ENCODE peak calls at places on chromosomes 5 and 9, in eight cellular contexts. W, V, L, Y, O, M, R and K are unnamed samples.

GRCh38 chr5:61467766-61468482 is 135.9 kb downstream of the ZSWIM6 start:
- DNase-seq in V (no peak), M (peak; percentile 62), W (peak; percentile 43), O (no peak), Y (no peak), R (peak; percentile 66), L (peak; percentile 6), K (no peak)

GRCh38 chr5:138282918-138283742 is 8.7 kb upstream of the GFRA3 start:
- DNase-seq in Y (no peak), V (peak; percentile 74), L (peak; percentile 58), W (peak; percentile 83), O (no peak), R (peak; percentile 67), M (peak; percentile 58), K (peak; percentile 63)

GRCh38 chr5:105587963-105588662 is 2025.5 kb upstream of the NUDT12 start:
- DNase-seq in Y (no peak), L (no peak), O (no peak), W (no peak), M (no peak), V (no peak), R (no peak), K (no peak)

GRCh38 chr9:135087489-135087791 is at the start of gene OLFM1:
- DNase-seq in Y (no peak), R (peak; percentile 46), V (peak; percentile 94), O (no peak), M (peak; percentile 63), W (peak; percentile 74), L (peak; percentile 24), K (peak; percentile 83)

GRCh38 chr9:111992523-111992922 is 95.9 kb downstream of the UGCG start:
- DNase-seq in W (peak; percentile 52), M (peak; percentile 42), O (peak; percentile 56), L (peak; percentile 45), R (peak; percentile 82), V (no peak), Y (no peak), K (no peak)

GRCh38 chr9:75892168-75892901 is 1.9 kb downstream of the PCSK5 start:
- DNase-seq in L (no peak), O (no peak), M (no peak), V (peak; percentile 14), Y (peak; percentile 1), W (peak; percentile 36), R (no peak), K (peak; percentile 24)

GRCh38 chr9:4921449-4921848 is 63.6 kb upstream of the JAK2 start:
- DNase-seq in Y (no peak), R (no peak), O (no peak), M (no peak), W (no peak), V (no peak), L (no peak), K (no peak)

GRCh38 chr9:122347348-122348287 is 23.2 kb upstream of the PTGS1 start:
- DNase-seq in Y (no peak), R (no peak), M (peak; percentile 33), O (no peak), W (peak; percentile 60), V (no peak), L (peak; percentile 7), K (no peak)

GRCh38 chr9:137892424-137893191 is 15.0 kb downstream of the CACNA1B start:
- DNase-seq in O (no peak), L (no peak), R (no peak), Y (no peak), V (no peak), W (no peak), M (no peak), K (no peak)

GRCh38 chr5:135030123-135030517 is 3.9 kb downstream of the PITX1 start:
- DNase-seq in V (no peak), R (no peak), W (no peak), Y (no peak), M (no peak), L (no peak), O (no peak), K (no peak)

GRCh38 chr9:107866912-107867311 is 377.3 kb upstream of the KLF4 start:
- DNase-seq in V (no peak), O (no peak), L (no peak), M (peak; percentile 63), W (peak; percentile 73), Y (no peak), R (peak; percentile 23), K (no peak)

GRCh38 chr9:88915916-88916315 is 75.4 kb upstream of the S1PR3 start:
- DNase-seq in L (no peak), Y (no peak), V (no peak), M (no peak), O (no peak), W (no peak), R (no peak), K (no peak)

GRCh38 chr5:141149812-141150211 is at the start of gene PCDHB6:
- DNase-seq in V (peak; percentile 76), W (peak; percentile 2), Y (no peak), O (no peak), R (peak; percentile 3), M (peak; percentile 18), L (peak; percentile 41), K (no peak)

GRCh38 chr5:57412010-57412409 is 70.6 kb downstream of the ACTBL2 start:
- DNase-seq in R (peak; percentile 83), L (peak; percentile 38), M (peak; percentile 34), O (no peak), W (peak; percentile 92), Y (no peak), V (peak; percentile 24), K (no peak)

GRCh38 chr9:100213730-100214477 is 114.9 kb downstream of the INVS start:
- DNase-seq in O (no peak), R (peak; percentile 88), V (no peak), W (peak; percentile 20), Y (no peak), M (peak; percentile 78), L (peak; percentile 76), K (no peak)

GRCh38 chr5:143331956-143332355 is 71.5 kb downstream of the NR3C1 start:
- DNase-seq in L (no peak), W (no peak), Y (no peak), R (no peak), O (no peak), M (no peak), V (no peak), K (no peak)

DNA sequence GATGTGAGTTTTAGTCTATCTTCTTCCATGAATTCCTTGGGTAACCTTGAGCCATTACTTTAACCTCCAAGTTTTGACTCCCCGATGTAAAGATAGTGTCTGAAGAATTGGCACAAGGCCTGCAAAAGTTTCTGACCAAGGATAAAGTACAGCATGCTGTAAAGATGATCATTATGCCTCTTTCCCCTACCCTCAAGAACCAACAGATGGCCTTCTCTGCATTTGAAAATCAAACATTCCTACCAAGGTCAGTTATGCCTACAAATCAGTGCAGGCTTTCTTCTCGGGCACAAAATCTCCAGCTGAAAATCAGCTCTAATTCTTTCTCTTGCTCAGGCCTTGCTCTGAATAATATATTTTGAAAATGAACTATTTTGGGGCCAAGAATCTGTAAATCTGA is 59.8 kb downstream of the PPP2R2B start:
- DNase-seq in M (no peak), Y (no peak), L (no peak), R (no peak), W (no peak), V (no peak), O (no peak), K (no peak)
- TF ChIP-seq CTCF in M (no peak), Y (no peak), L (no peak), R (no peak), W (no peak), V (no peak), O (no peak), K (no peak)

DNA sequence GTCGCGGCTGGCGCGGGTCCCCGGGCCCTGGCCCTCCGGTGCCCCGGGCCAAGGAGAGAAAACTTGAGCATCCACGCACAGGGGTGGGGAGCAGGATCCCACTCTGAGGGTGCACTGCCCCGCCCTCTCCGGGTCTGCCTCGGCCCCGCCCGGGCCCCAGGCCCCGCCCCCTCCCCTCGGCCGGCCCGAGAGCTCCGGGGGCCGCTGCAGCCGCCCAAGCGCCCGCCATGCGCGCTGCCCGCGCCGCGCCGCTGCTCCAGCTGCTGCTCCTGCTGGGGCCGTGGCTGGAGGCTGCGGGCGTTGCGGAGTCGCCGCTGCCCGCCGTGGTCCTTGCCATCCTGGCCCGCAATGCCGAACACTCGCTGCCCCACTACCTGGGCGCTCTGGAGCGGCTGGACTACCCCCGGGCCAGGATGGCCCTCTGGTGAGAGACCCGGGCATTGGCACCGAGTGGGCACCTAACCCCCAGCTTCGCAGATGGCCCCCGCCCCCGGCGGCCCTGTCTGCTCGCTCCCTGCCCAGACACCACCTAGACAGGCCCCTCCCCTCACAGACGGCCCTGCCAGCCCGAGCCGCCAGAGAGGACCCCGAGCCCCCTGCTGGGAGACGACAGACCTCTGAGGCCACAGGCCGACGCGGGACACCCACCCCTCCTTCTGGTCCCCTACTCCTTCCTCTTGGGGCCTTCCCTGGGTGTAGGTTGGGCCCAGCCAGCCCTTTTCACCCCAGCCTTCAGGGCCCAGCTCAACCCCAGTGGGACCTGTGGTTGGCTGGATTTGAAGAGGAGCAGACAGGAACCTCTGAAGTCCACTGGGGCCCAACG is at the start of gene CERCAM:
- DNase-seq in L (no peak), Y (peak; percentile 30), W (peak; percentile 59), M (peak; percentile 37), R (peak; percentile 25), O (peak; percentile 61), V (peak; percentile 95), K (peak; percentile 61)
- TF ChIP-seq CTCF in L (no peak), Y (no peak), W (peak; percentile 21), M (no peak), R (no peak), O (no peak), V (peak; percentile 32), K (no peak)

DNA sequence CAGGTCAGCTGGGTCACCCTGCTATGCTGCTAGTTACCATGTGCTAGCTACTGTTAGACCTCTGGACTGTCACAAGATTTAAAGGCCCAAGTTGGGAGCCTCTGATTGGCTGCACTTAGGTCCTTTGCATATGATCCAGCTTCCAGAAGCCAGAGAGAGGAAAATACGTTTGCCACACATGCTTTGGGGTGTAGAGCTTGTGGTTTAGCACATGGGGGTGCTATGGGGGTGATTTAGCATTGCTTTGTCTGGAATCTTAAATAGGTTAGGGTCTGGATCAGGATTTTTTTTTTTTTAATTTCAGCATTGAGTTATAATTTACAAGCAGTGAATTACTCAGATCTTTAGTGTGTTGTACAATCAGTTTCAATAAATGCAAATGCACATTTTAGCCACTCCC is 250.1 kb downstream of the LRRC70 start:
- DNase-seq in O (no peak), V (no peak), L (no peak), Y (no peak), M (no peak), R (no peak), W (no peak), K (no peak)
- TF ChIP-seq CTCF in O (no peak), V (no peak), L (no peak), Y (no peak), M (no peak), R (no peak), W (no peak), K (no peak)

DNA sequence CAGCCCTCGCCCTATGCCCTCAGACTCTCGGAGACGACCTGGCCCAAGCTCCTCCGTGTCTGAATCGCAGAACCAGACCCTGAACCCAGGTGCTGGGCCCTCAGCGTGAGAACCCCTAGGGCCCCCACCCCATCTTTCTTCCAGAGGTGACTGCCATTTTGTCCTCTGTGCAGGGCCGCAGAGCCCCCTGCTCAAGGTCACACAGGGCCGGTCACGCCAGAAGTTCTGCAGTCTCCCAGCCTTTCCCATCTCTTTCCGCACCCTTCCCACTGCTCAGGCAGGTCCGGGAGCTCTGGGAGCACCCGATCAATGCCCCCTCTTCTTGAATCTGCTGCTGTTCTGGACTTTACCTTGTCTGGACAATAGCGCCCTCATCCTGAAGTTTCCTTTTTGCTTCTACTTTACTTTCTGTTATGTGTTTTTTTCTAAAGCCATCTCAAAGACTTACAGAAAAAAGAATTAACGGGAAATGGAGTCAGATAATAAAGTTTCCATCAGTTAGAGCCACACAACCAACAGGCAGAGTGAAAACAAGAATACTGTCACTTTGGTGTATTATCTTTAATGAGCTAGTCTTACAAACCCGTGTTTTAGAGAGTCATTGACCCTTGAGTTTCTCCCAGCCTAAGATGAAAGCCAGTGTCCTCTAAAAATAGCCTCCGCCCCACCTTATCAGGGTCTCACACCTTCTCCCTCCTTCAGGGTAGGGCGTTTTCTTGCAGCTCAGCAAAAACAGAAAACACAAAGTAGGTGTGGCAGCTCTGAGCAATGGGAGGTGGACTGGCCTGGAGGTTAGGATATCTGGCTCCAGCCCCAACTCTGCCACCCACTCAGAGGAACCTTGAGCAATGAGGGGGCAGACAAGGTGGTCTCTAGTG is 1.8 kb downstream of the TMOD1 start:
- DNase-seq in R (no peak), W (no peak), Y (no peak), V (peak; percentile 47), L (no peak), O (peak; percentile 30), M (no peak), K (no peak)
- TF ChIP-seq CTCF in R (no peak), W (no peak), Y (no peak), V (peak; percentile 19), L (peak; percentile 29), O (no peak), M (no peak), K (no peak)